ENCODE peak calls at places on chromosomes 2 and 18, in four cellular contexts. L, W, O and K are unnamed samples.

GRCh38 chr18:66603941-66604627 is at the start of gene CDH19:
- DNase-seq in L (peak; percentile 0), W (no peak), O (no peak), K (no peak)

GRCh38 chr2:189347540-189347939 is 93.7 kb upstream of the WDR75 start:
- DNase-seq in L (peak; percentile 56), W (peak; percentile 75), O (peak; percentile 11), K (peak; percentile 15)

GRCh38 chr2:27833931-27834330 is 56.3 kb downstream of the RBKS start:
- DNase-seq in L (no peak), W (no peak), O (no peak), K (no peak)

GRCh38 chr2:20391951-20392699 is 41.5 kb upstream of the PUM2 start:
- DNase-seq in L (peak; percentile 32), W (peak; percentile 42), O (no peak), K (no peak)

GRCh38 chr2:48626047-48626446 is 8.4 kb downstream of the GTF2A1L start:
- DNase-seq in L (no peak), W (no peak), O (no peak), K (no peak)

GRCh38 chr2:105671156-105671555 is 73.6 kb upstream of the NCK2 start:
- DNase-seq in L (no peak), W (no peak), O (no peak), K (no peak)

GRCh38 chr18:26457611-26458350 is 90.6 kb downstream of the KCTD1 start:
- DNase-seq in L (no peak), W (peak; percentile 56), O (no peak), K (no peak)

GRCh38 chr18:57744211-57744694 is 58.9 kb downstream of the ATP8B1 start:
- DNase-seq in L (no peak), W (no peak), O (no peak), K (no peak)

GRCh38 chr2:78540255-78540654 is 485.2 kb upstream of the REG3G start:
- DNase-seq in L (no peak), W (peak; percentile 24), O (no peak), K (no peak)

GRCh38 chr2:110770696-110771425 is 38.5 kb downstream of the ACOXL start:
- DNase-seq in L (no peak), W (no peak), O (no peak), K (no peak)

GRCh38 chr2:226079677-226080076 is 680.2 kb downstream of the NYAP2 start:
- DNase-seq in L (no peak), W (no peak), O (no peak), K (no peak)

GRCh38 chr2:205714058-205714776 is 31.9 kb downstream of the NRP2 start:
- DNase-seq in L (no peak), W (no peak), O (peak; percentile 78), K (no peak)

GRCh38 chr2:29443086-29443485 is 327.9 kb downstream of the CLIP4 start:
- DNase-seq in L (no peak), W (no peak), O (no peak), K (no peak)

GRCh38 chr18:58385472-58385871 is 243.4 kb downstream of the ALPK2 start:
- DNase-seq in L (no peak), W (no peak), O (no peak), K (no peak)

GRCh38 chr2:237500681-237501424 is 13.8 kb downstream of the MLPH start:
- DNase-seq in L (no peak), W (peak; percentile 12), O (no peak), K (no peak)

GRCh38 chr2:63050916-63051794 is 525 bp downstream of the OTX1 start:
- DNase-seq in L (no peak), W (peak; percentile 18), O (no peak), K (peak; percentile 25)

GRCh38 chr2:63051795-63052333 is 1.2 kb downstream of the OTX1 start:
- DNase-seq in L (no peak), W (no peak), O (no peak), K (no peak)

GRCh38 chr2:63048367-63049171 is 2.1 kb upstream of the OTX1 start:
- DNase-seq in L (no peak), W (no peak), O (no peak), K (no peak)

GRCh38 chr2:63049291-63050185 is 1.1 kb upstream of the OTX1 start:
- DNase-seq in L (no peak), W (no peak), O (no peak), K (peak; percentile 24)

GRCh38 chr2:63050186-63050915 is at the start of gene OTX1:
- DNase-seq in L (peak; percentile 82), W (peak; percentile 91), O (peak; percentile 41), K (peak; percentile 92)
- TF ChIP-seq FOXK2 in L (no peak), W (no peak), O (no peak), K (no peak)

DNA sequence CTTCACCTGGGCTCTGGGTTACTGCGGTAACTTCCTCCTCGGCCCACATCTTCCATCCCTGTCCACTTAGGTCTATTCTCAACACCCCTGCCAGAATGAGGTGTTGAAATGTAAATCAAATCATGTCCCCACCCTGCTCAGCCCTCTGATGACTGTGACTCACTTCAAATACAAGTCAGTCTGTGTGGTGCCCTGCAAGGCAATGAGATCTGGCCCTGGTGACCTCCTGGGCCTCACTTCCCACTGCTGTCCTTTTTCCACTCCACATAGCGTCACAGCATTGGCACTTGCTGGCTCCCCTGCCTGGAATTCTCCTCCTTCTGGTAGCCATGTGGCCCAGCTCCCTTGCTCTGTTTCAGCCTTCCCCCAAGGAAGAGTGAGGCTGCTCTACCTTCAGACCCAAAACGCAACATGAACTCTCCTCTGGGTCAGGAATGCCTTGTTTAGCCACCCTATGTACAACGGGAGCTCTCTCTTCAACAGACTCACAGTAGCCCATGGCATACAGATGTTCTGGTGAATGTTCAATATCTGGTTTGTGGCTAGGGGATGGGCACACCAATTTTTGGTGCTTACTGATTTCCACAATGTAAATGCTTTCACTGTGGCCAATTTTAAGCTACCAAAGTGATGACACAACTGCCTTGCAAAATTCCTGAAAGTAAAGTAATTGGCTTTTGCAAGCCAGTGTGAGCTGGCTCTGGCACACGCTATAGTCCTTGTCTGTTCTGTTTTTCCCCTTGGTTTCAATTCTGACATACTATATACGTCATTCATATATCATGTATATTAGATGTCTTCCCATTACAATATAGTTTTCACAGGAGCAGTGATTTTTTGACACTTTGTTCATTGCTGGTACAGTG is 550.3 kb upstream of the HS6ST1 start:
- DNase-seq in L (no peak), W (no peak), O (no peak), K (no peak)
- TF ChIP-seq TARDBP in L (no peak), W (no peak), O (no peak), K (no peak)

DNA sequence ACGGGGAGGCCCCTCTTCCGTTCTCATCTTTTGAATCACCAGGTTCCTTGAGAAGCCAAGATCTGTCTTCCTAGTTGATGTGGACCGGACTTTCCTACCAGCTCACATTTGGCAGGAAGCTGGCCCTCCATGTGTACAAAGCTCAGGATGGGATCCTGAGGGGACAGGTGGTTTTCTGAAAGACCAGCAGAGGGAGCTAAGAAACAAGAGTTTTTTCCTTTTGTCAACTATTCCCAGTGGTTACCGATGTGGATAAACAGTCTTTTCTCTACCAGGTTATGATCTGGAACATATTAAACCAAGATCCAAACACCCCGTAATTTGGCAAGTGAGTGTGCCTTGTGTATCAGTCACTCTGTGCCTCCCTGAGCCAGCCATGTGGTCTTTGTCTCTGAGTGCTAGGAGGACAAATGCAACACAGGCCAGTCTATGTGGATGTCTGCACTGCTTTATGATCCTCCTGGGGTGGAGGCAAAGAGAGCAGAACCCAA is 25.1 kb upstream of the ARHGAP25 start:
- DNase-seq in L (peak; percentile 57), W (peak; percentile 62), O (no peak), K (peak; percentile 67)
- TF ChIP-seq FOXM1 in L (no peak), W (no peak), O (no peak), K (no peak)

GRCh38 chr2:53130441-53130943 is 637.1 kb upstream of the CHAC2 start:
- DNase-seq in L (no peak), W (no peak), O (no peak), K (no peak)
- TF ChIP-seq FOXK2 in L (no peak), W (no peak), O (no peak), K (no peak)

GRCh38 chr2:33375054-33375453 is 101.4 kb upstream of the RASGRP3 start:
- DNase-seq in L (no peak), W (no peak), O (no peak), K (no peak)
- TF ChIP-seq TARDBP in L (no peak), W (no peak), O (no peak), K (no peak)

GRCh38 chr2:239710953-239711861 is 310.4 kb upstream of the HDAC4 start:
- DNase-seq in L (no peak), W (no peak), O (no peak), K (no peak)
- TF ChIP-seq FOXM1 in L (no peak), W (no peak), O (no peak), K (no peak)

DNA sequence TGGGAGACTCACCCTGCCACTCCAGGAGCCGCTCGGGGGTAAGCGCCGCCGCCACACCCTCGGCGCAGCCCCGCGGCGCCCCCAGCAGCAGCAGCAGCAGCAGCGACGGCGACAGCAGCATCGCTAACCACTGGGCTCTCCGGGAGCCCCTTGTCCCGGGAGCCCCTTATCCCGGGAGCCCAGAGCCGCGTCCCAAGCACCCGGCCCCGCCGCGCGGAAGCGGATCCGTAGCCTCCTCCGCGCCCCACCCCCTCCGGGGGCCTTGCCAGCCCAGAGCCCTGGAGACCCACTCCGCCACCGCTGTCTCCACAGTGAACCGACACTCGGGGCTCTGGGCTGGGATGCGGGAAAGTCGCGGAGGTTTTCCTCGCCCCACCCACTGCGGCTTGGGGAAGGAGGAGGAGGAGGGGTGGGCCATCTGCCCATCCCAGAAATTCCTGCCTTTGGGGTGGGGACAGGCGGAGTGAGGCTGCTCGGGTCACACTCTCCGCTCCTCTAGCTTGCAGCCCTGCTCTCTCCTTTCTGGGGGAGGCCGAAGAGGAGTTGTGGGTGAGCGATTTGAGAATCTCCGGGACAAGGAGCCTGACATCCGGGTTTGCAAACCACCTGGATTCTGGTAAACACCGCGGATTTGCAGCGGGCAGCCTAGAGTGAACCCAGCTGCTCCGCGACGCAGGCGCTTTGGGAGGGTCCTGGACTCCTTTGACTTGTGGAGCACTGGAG is at the start of gene PLA2R1:
- DNase-seq in L (no peak), W (no peak), O (no peak), K (no peak)
- TF ChIP-seq FOXK2 in L (no peak), W (no peak), O (no peak), K (no peak)

GRCh38 chr2:136230471-136230870 is 112.5 kb upstream of the CXCR4 start:
- DNase-seq in L (no peak), W (no peak), O (no peak), K (no peak)

DNA sequence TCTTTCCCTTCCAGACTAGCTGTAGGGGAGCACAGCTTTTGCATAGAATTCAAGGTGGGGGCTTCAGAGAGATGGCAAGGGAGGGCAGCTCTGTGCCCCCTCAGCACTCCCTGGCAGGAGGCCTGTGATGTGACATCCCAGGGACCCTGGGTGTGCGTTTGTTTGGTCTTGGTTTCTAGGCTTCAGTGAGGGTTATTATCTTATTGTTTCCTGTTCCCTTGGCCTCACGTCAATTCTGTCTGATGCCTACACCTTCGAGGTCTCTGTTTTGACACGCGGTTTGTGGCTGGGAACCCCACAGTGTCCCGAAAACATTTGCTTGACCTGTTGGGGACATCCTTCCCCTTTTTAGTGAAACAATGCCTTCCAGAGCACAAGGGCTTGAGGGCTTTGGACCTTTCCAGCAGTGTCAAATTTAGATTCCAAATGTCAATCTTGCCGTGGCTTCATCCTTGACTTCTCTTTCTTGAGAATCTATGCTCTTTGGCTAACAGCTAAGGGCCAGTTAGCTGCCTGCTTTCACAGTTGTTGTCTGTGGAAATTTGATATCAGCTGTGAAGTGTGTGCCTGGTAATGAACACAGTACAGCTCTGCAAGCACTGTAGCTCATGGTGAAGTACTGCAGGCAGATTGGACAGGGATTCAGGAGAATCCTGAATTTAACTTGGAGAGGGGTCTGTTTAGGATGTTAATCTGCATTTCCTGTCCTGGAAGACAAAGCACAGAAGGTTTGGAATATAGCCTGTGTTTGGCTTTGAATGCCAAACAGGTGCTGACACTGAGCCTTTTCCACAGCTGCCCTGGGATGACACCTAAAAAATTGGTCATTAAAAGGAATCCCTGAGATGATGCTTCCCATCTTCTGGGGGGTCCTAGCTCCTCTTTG is 108.2 kb upstream of the CXCR4 start:
- DNase-seq in L (no peak), W (no peak), O (no peak), K (no peak)
- TF ChIP-seq TARDBP in L (no peak), W (no peak), O (no peak), K (no peak)

GRCh38 chr2:222483513-222484039 is 59.2 kb downstream of the SGPP2 start:
- DNase-seq in L (no peak), W (no peak), O (no peak), K (no peak)
- TF ChIP-seq FOXM1 in L (no peak), W (no peak), O (no peak), K (no peak)